ENCODE peak calls at places on chromosomes 11 and 22, in five cellular contexts. B is heart left ventricle, R is tibial nerve, F is transverse colon, E is right lobe of liver. V is an unnamed sample. For H3K27me3, the result is how much of the 10 kb centered on the place peaks cover.

GRCh38 chr11:134510641-134511040 is 98.6 kb upstream of the B3GAT1 start:
- DNase-seq in R (no peak), E (no peak), B (no peak), F (no peak), V (peak)

GRCh38 chr11:46296520-46297448 is 19.3 kb downstream of the CREB3L1 start:
- DNase-seq in B (peak), R (no peak), F (no peak), E (no peak), V (no peak)

GRCh38 chr11:9688716-9689511 is 25.0 kb downstream of the SWAP70 start:
- DNase-seq in E (no peak), R (no peak), F (no peak), B (peak), V (no peak)

GRCh38 chr11:109267293-109268095 is 154.5 kb upstream of the C11orf87 start:
- DNase-seq in B (no peak), F (no peak), R (no peak), E (no peak), V (no peak)

GRCh38 chr11:71131861-71132260 is 120.5 kb downstream of the SHANK2 start:
- DNase-seq in E (no peak), R (no peak), F (no peak), B (no peak), V (no peak)

GRCh38 chr22:47914481-47915097 is 1152.1 kb downstream of the TBC1D22A start:
- DNase-seq in B (no peak), E (no peak), F (no peak), R (no peak), V (no peak)

GRCh38 chr11:93536346-93536871 is 6.8 kb downstream of the SMCO4 start:
- DNase-seq in B (peak), F (no peak), R (no peak), E (no peak), V (no peak)

GRCh38 chr11:45984192-45984591 is 61.7 kb downstream of the LARGE2 start:
- DNase-seq in R (no peak), F (no peak), E (no peak), B (no peak), V (no peak)

GRCh38 chr11:692824-693414 is 2.1 kb downstream of the DEAF1 start:
- DNase-seq in B (no peak), F (no peak), E (no peak), R (no peak), V (no peak)

GRCh38 chr11:64650923-64651523 is 60.0 kb downstream of the SLC22A12 start:
- DNase-seq in F (no peak), E (no peak), B (no peak), R (no peak), V (no peak)

GRCh38 chr11:129316781-129317180 is 58.9 kb upstream of the BARX2 start:
- DNase-seq in F (no peak), E (no peak), B (no peak), R (no peak), V (no peak)

GRCh38 chr22:29480512-29481264 is 670 bp downstream of the NEFH start:
- DNase-seq in R (no peak), E (no peak), B (no peak), F (no peak), V (no peak)

GRCh38 chr11:6757373-6757967 is 14.3 kb downstream of the OR2AG2 start:
- DNase-seq in F (peak), E (peak), R (no peak), B (peak), V (no peak)

GRCh38 chr22:36204001-36204640 is 2.5 kb upstream of the APOL4 start:
- DNase-seq in F (no peak), E (no peak), B (no peak), R (no peak), V (no peak)

GRCh38 chr22:41501209-41501608 is 32.3 kb downstream of the ACO2 start:
- DNase-seq in E (no peak), R (no peak), B (no peak), F (no peak), V (no peak)

GRCh38 chr11:117073539-117073938 is 24.7 kb downstream of the SIK3 start:
- DNase-seq in E (no peak), B (no peak), F (no peak), R (no peak), V (no peak)

GRCh38 chr11:96340555-96340885 is 2.5 kb downstream of the MAML2 start:
- DNase-seq in F (no peak), E (no peak), B (no peak), R (no peak), V (no peak)

GRCh38 chr11:794766-795637 is 3.1 kb downstream of the SLC25A22 start:
- DNase-seq in R (no peak), E (no peak), B (no peak), F (peak), V (no peak)

GRCh38 chr11:86785576-86785975 is 14.8 kb upstream of the PRSS23 start:
- DNase-seq in R (no peak), F (no peak), B (no peak), E (no peak), V (no peak)

GRCh38 chr11:123186291-123186690 is 8.8 kb downstream of the CLMP start:
- DNase-seq in F (no peak), E (no peak), R (no peak), B (no peak), V (no peak)
- H3K27me3 ChIP-seq in F (under half), E (under half), R (under half), B (under half), V (under half)

DNA sequence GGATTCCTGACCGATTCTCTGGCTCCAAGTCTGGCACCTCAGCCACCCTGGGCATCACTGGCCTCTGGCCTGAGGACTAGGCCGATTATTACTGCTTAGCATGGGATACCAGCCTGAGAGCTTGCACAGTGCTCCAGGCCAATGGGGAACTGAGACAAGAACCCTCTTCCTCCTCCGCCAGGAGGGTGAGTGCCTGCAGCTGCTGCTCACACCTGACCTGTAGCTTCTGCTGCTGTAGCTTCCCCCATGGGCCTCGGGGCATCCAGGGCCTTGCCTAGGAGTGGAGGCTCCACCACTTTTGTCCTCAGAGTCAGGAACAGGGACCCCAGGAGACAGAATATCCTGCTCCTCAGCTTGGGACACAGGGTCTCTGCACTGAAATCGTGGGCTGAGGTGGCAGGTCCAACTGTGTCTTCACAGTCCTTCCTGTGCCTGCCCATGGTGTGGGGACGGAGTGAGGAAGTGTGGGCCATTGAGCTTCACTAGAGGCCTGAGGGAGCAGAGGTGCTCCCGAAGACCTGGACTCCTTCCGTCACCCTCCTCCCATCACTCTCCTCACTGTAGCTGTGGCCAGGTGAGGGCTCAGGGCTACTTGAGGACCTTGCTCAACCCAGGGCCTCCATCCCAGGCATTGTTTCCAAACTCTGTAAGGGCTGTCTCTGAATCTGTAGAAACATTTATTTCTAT is 103.8 kb downstream of the ZNF280B start:
- DNase-seq in B (no peak), E (no peak), F (no peak), R (no peak), V (no peak)
- H3K27me3 ChIP-seq in B (under half), E (under half), F (under half), R (under half), V (under half)

GRCh38 chr11:2510626-2511402 is 66.0 kb downstream of the KCNQ1 start:
- DNase-seq in R (peak), B (peak), F (peak), E (peak), V (no peak)

GRCh38 chr11:2509481-2510001 is 64.7 kb downstream of the KCNQ1 start:
- DNase-seq in E (peak), R (peak), B (peak), F (peak), V (no peak)

GRCh38 chr11:2508793-2509192 is 64.0 kb downstream of the KCNQ1 start:
- DNase-seq in R (no peak), B (no peak), F (no peak), E (no peak), V (no peak)

GRCh38 chr11:2507945-2508749 is 63.3 kb downstream of the KCNQ1 start:
- DNase-seq in B (no peak), R (peak), F (peak), E (no peak), V (no peak)

DNA sequence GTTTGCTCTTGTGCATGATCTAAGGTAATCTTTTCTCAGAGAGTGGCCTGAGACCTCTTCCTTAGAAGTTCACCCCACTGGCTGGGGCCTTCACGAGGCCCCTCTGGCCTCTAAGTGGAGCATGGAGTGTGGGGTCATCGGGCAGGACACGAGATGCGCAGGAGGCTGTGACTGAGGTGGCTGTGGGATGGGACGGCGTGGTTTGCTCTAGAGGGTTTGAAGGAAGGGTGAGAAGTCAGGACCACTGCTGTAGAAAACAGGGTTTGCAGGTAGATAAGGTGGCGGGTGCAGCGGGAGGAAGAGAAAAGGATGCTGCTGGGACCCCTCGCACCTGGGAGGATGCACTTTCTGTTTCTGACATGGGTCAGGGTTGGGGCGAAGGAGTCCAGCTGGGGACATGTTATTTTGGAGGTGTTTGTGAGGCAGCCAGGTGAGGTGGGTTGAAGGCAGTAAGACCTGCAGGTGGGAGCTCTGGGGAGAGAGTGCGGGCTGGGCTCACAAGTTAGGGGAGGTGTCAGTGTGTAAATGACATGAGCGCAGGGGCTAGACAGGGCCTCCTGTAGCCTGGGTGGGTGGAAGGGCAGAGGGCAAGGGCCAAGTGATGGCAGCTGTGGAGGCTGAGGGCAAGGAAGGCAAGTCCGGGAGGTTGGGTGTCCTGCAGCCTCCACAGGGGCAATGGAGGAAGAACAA is 62.5 kb downstream of the KCNQ1 start:
- DNase-seq in R (peak), E (peak), F (peak), B (no peak), V (no peak)
- H3K27me3 ChIP-seq in R (under half), E (under half), F (under half), B (under half), V (under half)

DNA sequence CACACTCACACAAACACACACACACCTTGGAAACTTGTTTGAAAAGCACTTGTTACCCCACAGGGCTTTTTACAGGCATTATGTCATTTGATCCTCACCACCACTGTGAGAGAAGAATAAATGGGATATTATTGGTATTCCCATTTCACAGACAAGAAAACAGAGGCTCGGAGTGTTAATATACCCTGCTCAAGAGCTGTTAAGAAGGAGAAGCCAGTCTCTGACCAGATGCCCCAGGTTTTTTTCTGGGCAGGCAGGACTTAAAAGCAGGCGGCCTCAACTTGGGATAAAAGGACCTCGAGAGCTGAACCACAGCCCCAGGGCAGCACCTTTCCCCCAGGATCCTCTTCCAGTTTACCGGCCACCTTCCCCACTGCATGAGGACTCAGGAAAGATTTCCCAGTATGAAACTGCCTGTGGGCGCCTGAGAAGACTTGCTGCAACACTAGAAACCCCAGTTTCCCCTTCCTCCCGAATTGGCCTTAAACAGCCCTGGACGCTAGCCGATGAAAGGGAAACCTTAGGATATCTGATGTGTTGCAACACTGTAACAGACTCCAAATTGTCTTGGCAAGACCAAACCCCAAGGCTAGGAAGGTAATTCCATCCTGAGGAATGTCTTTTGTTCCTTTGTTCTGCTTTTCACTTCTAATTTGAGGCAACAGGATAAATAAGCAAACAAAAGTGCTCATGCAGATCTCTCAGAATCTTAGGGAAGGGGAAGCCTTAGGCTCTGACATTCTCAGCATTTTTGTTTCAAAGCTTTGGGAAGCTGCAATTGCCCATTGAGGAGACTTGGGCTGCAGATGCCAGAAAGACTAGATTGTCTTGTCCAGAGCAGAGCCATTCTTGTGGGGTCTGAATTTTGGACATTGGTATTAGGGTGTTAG is 173.5 kb downstream of the TRIM29 start:
- DNase-seq in F (no peak), E (no peak), R (no peak), B (no peak), V (no peak)
- H3K27me3 ChIP-seq in F (under half), E (under half), R (under half), B (under half), V (under half)

GRCh38 chr22:20427945-20428417 is 9.6 kb downstream of the SCARF2 start:
- DNase-seq in E (no peak), B (no peak), R (no peak), F (no peak), V (peak)
- H3K27me3 ChIP-seq in E (under half), B (half or more), R (under half), F (half or more), V (under half)